ENCODE peak calls at places on chromosomes 16 and 17, in eight cellular contexts. E, B, I, G, C, U, D and P are unnamed samples.

GRCh38 chr17:77115947-77116346 is 24.8 kb upstream of the SEC14L1 start:
- DNase-seq in U (no peak), B (no peak), C (no peak), E (no peak), G (no peak), D (no peak), I (no peak), P (no peak)

GRCh38 chr16:69727916-69728270 is 1.5 kb upstream of the NQO1 start:
- DNase-seq in D (no peak), U (no peak), B (no peak), I (no peak), C (no peak), G (no peak), E (no peak), P (no peak)

GRCh38 chr17:9309216-9309615 is 266.4 kb downstream of the STX8 start:
- DNase-seq in D (no peak), U (no peak), B (peak; percentile 64), I (no peak), C (no peak), E (no peak), G (no peak), P (no peak)

GRCh38 chr17:28748852-28749515 is 5.2 kb downstream of the TRAF4 start:
- DNase-seq in E (no peak), G (peak; percentile 49), I (no peak), C (no peak), B (no peak), D (peak; percentile 41), U (no peak), P (no peak)

GRCh38 chr17:39580082-39580468 is 27.6 kb downstream of the NEUROD2 start:
- DNase-seq in E (no peak), D (no peak), I (no peak), C (no peak), G (no peak), U (no peak), B (no peak), P (no peak)

GRCh38 chr17:1643999-1644492 is 1.5 kb downstream of the SCARF1 start:
- DNase-seq in D (no peak), C (no peak), E (no peak), B (no peak), I (peak; percentile 71), G (no peak), U (no peak), P (no peak)

GRCh38 chr17:38421224-38421841 is 6.9 kb upstream of the ARHGAP23 start:
- DNase-seq in C (no peak), G (peak; percentile 41), U (no peak), I (no peak), D (no peak), B (peak; percentile 52), E (no peak), P (no peak)

GRCh38 chr16:10228779-10229178 is 46.6 kb upstream of the GRIN2A start:
- DNase-seq in E (peak; percentile 39), U (no peak), G (no peak), B (no peak), D (no peak), I (no peak), C (no peak), P (no peak)

GRCh38 chr16:66581246-66581952 is 2.1 kb downstream of the CMTM2 start:
- DNase-seq in I (peak; percentile 30), G (no peak), U (no peak), D (no peak), B (no peak), E (no peak), C (no peak), P (no peak)

GRCh38 chr17:75346906-75347305 is 57.7 kb upstream of the SLC25A19 start:
- DNase-seq in G (peak; percentile 66), E (no peak), D (no peak), U (no peak), B (peak; percentile 58), C (peak; percentile 24), I (no peak), P (no peak)

GRCh38 chr17:27981978-27982377 is 60.5 kb upstream of the NLK start:
- DNase-seq in I (no peak), D (no peak), C (no peak), E (no peak), B (no peak), U (no peak), G (no peak), P (no peak)

GRCh38 chr16:29825145-29826044 is 5.1 kb downstream of the MVP start:
- DNase-seq in U (no peak), C (no peak), D (peak; percentile 78), E (peak; percentile 74), B (peak; percentile 41), G (no peak), I (peak; percentile 80), P (no peak)

GRCh38 chr17:82361885-82362633 is 3.0 kb downstream of the TEX19 start:
- DNase-seq in D (no peak), E (no peak), U (no peak), B (no peak), C (no peak), I (no peak), G (no peak), P (no peak)

GRCh38 chr17:17004251-17004996 is 32.5 kb upstream of the TNFRSF13B start:
- DNase-seq in C (no peak), U (no peak), E (no peak), B (no peak), I (no peak), G (no peak), D (no peak), P (no peak)

GRCh38 chr17:41650794-41651624 is 26.6 kb upstream of the KRT17 start:
- DNase-seq in U (no peak), C (no peak), I (no peak), B (no peak), G (no peak), E (no peak), D (no peak), P (no peak)

GRCh38 chr17:27651411-27652345 is 20.7 kb downstream of the LGALS9 start:
- DNase-seq in D (peak; percentile 60), C (no peak), U (peak; percentile 78), I (peak; percentile 39), E (no peak), B (peak; percentile 60), G (peak; percentile 73), P (no peak)

DNA sequence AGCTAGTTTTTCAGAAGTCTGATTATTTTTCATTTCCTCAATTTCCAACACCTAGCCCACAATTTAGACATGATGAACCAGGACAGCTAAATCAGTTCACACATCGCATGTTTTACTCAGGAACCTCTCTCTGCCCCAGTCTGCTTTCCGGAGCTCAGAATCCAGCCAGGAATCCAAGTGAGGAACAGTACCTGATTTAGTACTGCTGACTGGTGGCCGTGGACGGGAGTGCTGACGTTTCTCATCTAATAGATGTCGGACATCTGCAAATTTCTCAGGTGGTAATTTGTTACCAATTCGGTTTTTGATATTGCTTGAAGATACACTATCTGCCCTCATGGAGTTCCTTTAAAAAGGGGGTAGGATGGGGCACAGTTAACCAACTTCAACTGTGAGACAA is 14.9 kb upstream of the ITGAE start:
- DNase-seq in B (no peak), G (no peak), D (no peak), E (no peak), C (no peak), U (no peak), I (no peak), P (no peak)
- TF ChIP-seq CTCF in B (no peak), G (peak; percentile 18), D (no peak), E (no peak), C (no peak), U (no peak), I (no peak), P (no peak)

GRCh38 chr16:23510154-23510914 is at the start of gene GGA2:
- DNase-seq in D (peak; percentile 80), B (peak; percentile 89), U (peak; percentile 78), G (peak; percentile 80), E (peak; percentile 46), I (peak; percentile 90), C (peak; percentile 20), P (peak; percentile 35)
- TF ChIP-seq CTCF in D (no peak), B (no peak), U (no peak), G (no peak), E (no peak), I (no peak), C (no peak), P (no peak)

DNA sequence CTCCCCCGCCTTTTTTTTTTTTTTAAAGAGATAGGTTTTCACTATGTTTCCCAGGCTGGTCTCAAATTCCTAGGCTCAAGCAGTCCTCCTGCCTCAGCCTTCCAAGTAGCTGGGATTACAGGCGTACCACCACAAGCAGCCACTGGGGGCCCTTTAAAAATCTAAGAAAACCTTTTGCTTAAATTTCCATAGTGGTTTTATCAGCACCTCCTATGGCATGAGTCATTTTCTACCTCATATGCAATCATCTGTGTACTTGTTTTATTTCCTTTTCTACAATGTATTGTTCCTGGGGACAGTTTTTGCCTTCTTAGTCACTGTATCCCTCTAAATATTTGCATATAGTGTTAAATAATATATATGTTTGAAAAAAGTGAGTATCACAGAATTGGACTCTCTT is 29.2 kb downstream of the GNA13 start:
- DNase-seq in I (peak; percentile 52), G (peak; percentile 63), D (peak; percentile 74), E (peak; percentile 91), C (no peak), U (no peak), B (peak; percentile 27), P (no peak)
- TF ChIP-seq CTCF in I (peak; percentile 34), G (peak; percentile 63), D (peak; percentile 34), E (peak; percentile 70), C (peak; percentile 38), U (no peak), B (peak; percentile 46), P (peak; percentile 8)

DNA sequence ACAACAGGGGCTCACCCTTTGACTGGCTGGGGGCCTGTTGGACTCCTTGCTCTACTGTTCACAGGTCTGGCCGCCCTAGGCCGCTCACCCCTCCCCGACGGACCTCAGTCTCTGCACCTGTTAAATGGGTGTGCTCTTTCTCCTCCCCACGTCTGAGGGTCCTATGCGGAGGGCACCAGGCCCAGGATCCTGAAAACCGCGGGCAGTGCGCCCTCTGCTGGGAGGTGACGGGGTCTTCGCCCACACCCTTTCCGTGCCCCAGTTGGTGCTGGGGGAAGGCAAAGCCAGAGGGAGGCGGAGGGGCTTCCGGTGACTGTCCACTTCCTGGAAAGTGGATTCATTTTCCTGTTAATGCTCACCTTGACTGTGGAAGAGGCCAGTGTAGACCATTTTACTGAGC is 1010.9 kb downstream of the KCNJ18 start:
- DNase-seq in I (no peak), D (no peak), C (no peak), B (no peak), G (no peak), U (no peak), E (no peak), P (no peak)
- TF ChIP-seq CTCF in I (no peak), D (no peak), C (peak; percentile 20), B (peak; percentile 5), G (no peak), U (no peak), E (no peak), P (no peak)